ENCODE peak calls at places on chromosomes 3 and 15, in five cellular contexts. Z is endothelial cell, A is pancreas, X is sciatic nerve, W is T-helper 9 cell. C is an unnamed sample.

GRCh38 chr15:75089781-75090734 is 66.7 kb downstream of the PPCDC start:
- DNase-seq in Z (no peak), A (no peak), X (peak), W (no peak), C (no peak)

GRCh38 chr3:86988235-86988634 is 2.7 kb downstream of the VGLL3 start:
- DNase-seq in Z (no peak), A (no peak), X (no peak), W (no peak), C (no peak)

GRCh38 chr3:100400424-100400781 is 486 bp downstream of the TOMM70 start:
- DNase-seq in Z (peak), A (no peak), X (no peak), W (peak), C (peak)

GRCh38 chr15:65416845-65417416 is 5.8 kb downstream of the IGDCC4 start:
- DNase-seq in Z (no peak), A (no peak), X (no peak), W (no peak), C (no peak)

GRCh38 chr3:110495201-110495927 is 576.3 kb upstream of the NECTIN3 start:
- DNase-seq in Z (no peak), A (no peak), X (no peak), W (no peak), C (no peak)

GRCh38 chr3:128585189-128585588 is 65.4 kb downstream of the RPN1 start:
- DNase-seq in Z (no peak), A (no peak), X (no peak), W (no peak), C (no peak)

GRCh38 chr3:188153498-188153948 is 434 bp upstream of the LPP start:
- DNase-seq in Z (peak), A (peak), X (no peak), W (peak), C (peak)

GRCh38 chr15:45642203-45642932 is 7.5 kb downstream of the SQOR start:
- DNase-seq in Z (no peak), A (no peak), X (no peak), W (no peak), C (peak)

GRCh38 chr3:155664922-155665695 is 79.8 kb downstream of the PLCH1 start:
- DNase-seq in Z (no peak), A (peak), X (peak), W (no peak), C (peak)

GRCh38 chr15:55118341-55118740 is 78.4 kb downstream of the RSL24D1 start:
- DNase-seq in Z (no peak), A (no peak), X (no peak), W (no peak), C (no peak)

GRCh38 chr3:169152319-169152718 is 511.2 kb downstream of the MECOM start:
- DNase-seq in Z (no peak), A (no peak), X (no peak), W (no peak), C (no peak)

GRCh38 chr3:44033123-44033522 is 208.6 kb upstream of the TOPAZ1 start:
- DNase-seq in Z (no peak), A (no peak), X (no peak), W (no peak), C (no peak)

GRCh38 chr15:44713006-44713966 is 2.0 kb downstream of the B2M start:
- DNase-seq in Z (no peak), A (no peak), X (no peak), W (no peak), C (no peak)

GRCh38 chr3:15279671-15280402 is 52.5 kb downstream of the SH3BP5 start:
- DNase-seq in Z (no peak), A (no peak), X (no peak), W (no peak), C (no peak)

GRCh38 chr3:13644341-13645082 is 95.6 kb downstream of the FBLN2 start:
- DNase-seq in Z (no peak), A (no peak), X (no peak), W (no peak), C (no peak)

GRCh38 chr3:180018588-180018987 is 18.1 kb downstream of the PEX5L start:
- DNase-seq in Z (no peak), A (no peak), X (no peak), W (no peak), C (no peak)

GRCh38 chr3:17775073-17775472 is 32.6 kb upstream of the TBC1D5 start:
- DNase-seq in Z (no peak), A (no peak), X (no peak), W (no peak), C (no peak)

GRCh38 chr15:64249842-64250575 is 87.2 kb upstream of the PPIB start:
- DNase-seq in Z (no peak), A (no peak), X (no peak), W (no peak), C (no peak)

GRCh38 chr3:48594431-48595049 is 589 bp downstream of the COL7A1 start:
- DNase-seq in Z (no peak), A (no peak), X (no peak), W (no peak), C (no peak)

GRCh38 chr15:39199076-39199475 is 381.8 kb upstream of the THBS1 start:
- DNase-seq in Z (no peak), A (no peak), X (peak), W (no peak), C (no peak)

GRCh38 chr3:42852443-42852842 is 23.2 kb downstream of the CYP8B1 start:
- DNase-seq in Z (peak), A (no peak), X (no peak), W (no peak), C (peak)

GRCh38 chr15:98714906-98715305 is 66.6 kb downstream of the IGF1R start:
- DNase-seq in Z (no peak), A (no peak), X (no peak), W (no peak), C (no peak)

GRCh38 chr15:87816016-87816415 is 440.5 kb downstream of the NTRK3 start:
- DNase-seq in Z (no peak), A (no peak), X (no peak), W (no peak), C (no peak)

GRCh38 chr15:38267416-38268022 is 14.9 kb downstream of the SPRED1 start:
- DNase-seq in Z (no peak), A (no peak), X (no peak), W (no peak), C (no peak)

GRCh38 chr3:197692641-197693040 is 44.1 kb downstream of the RUBCN start:
- DNase-seq in Z (no peak), A (no peak), X (no peak), W (no peak), C (no peak)

C was measured in posterior vena cava.